ENCODE peak calls at places on chromosomes 11 and 22, in four cellular contexts. One of them, this sample, is unnamed.
A peak's percentile ranks its signal among the peaks of the same experiment; 100 is the strongest.

GRCh38 chr11:44445500-44446340 is 119.7 kb upstream of the CD82 start:
- DNase-seq in mesendoderm: peak; percentile 92
- DNase-seq in A549: no peak
- DNase-seq in HepG2: no peak
- DNase-seq in this sample: peak; percentile 44

GRCh38 chr22:20258584-20259335 is 9.4 kb downstream of the RTN4R start:
- DNase-seq in mesendoderm: no peak
- DNase-seq in A549: no peak
- DNase-seq in HepG2: no peak
- DNase-seq in this sample: no peak

GRCh38 chr11:44562836-44563460 is 2.5 kb upstream of the CD82 start:
- DNase-seq in mesendoderm: no peak
- DNase-seq in A549: no peak
- DNase-seq in HepG2: no peak
- DNase-seq in this sample: no peak

GRCh38 chr11:85769758-85770157 is 41.2 kb downstream of the SYTL2 start:
- DNase-seq in mesendoderm: peak; percentile 60
- DNase-seq in A549: no peak
- DNase-seq in HepG2: no peak
- DNase-seq in this sample: no peak

GRCh38 chr11:114219559-114220349 is 76.4 kb upstream of the NNMT start:
- DNase-seq in mesendoderm: peak; percentile 91
- DNase-seq in A549: no peak
- DNase-seq in HepG2: no peak
- DNase-seq in this sample: no peak

GRCh38 chr11:132035736-132036135 is 665.3 kb downstream of the NTM start:
- DNase-seq in mesendoderm: peak; percentile 72
- DNase-seq in A549: no peak
- DNase-seq in HepG2: no peak
- DNase-seq in this sample: no peak

GRCh38 chr11:13343067-13343466 is 65.5 kb downstream of the BMAL1 start:
- DNase-seq in mesendoderm: no peak
- DNase-seq in A549: no peak
- DNase-seq in HepG2: no peak
- DNase-seq in this sample: no peak

GRCh38 chr11:108916290-108916689 is 251.4 kb downstream of the DDX10 start:
- DNase-seq in mesendoderm: no peak
- DNase-seq in A549: no peak
- DNase-seq in HepG2: no peak
- DNase-seq in this sample: no peak

GRCh38 chr11:65606876-65607613 is 7.0 kb downstream of the MAP3K11 start:
- DNase-seq in mesendoderm: peak; percentile 100
- DNase-seq in A549: peak; percentile 46
- DNase-seq in HepG2: no peak
- DNase-seq in this sample: no peak

GRCh38 chr11:44746894-44747293 is 20.1 kb downstream of the TSPAN18 start:
- DNase-seq in mesendoderm: no peak
- DNase-seq in A549: no peak
- DNase-seq in HepG2: no peak
- DNase-seq in this sample: no peak

GRCh38 chr11:68840661-68841653 is 759 bp downstream of the CPT1A start:
- DNase-seq in mesendoderm: no peak
- DNase-seq in A549: no peak
- DNase-seq in HepG2: no peak
- DNase-seq in this sample: peak; percentile 62

GRCh38 chr22:23269441-23270211 is 89.3 kb downstream of the BCR start:
- DNase-seq in mesendoderm: peak; percentile 54
- DNase-seq in A549: no peak
- DNase-seq in HepG2: no peak
- DNase-seq in this sample: no peak
- H3K4me3 ChIP-seq in mesendoderm: no peak overlapping the region
- H3K4me3 ChIP-seq in A549: no peak overlapping the region
- H3K4me3 ChIP-seq in HepG2: no peak overlapping the region
- H3K4me3 ChIP-seq in this sample: no peak overlapping the region

GRCh38 chr11:128726464-128727139 is 32.7 kb downstream of the FLI1 start:
- DNase-seq in mesendoderm: no peak
- DNase-seq in A549: no peak
- DNase-seq in HepG2: no peak
- DNase-seq in this sample: no peak

GRCh38 chr11:128728767-128729587 is 35.1 kb downstream of the FLI1 start:
- DNase-seq in mesendoderm: no peak
- DNase-seq in A549: no peak
- DNase-seq in HepG2: no peak
- DNase-seq in this sample: no peak

GRCh38 chr11:128727320-128727719 is 33.4 kb downstream of the FLI1 start:
- DNase-seq in mesendoderm: no peak
- DNase-seq in A549: no peak
- DNase-seq in HepG2: no peak
- DNase-seq in this sample: no peak

GRCh38 chr11:128725630-128726461 is 32.0 kb downstream of the FLI1 start:
- DNase-seq in mesendoderm: no peak
- DNase-seq in A549: no peak
- DNase-seq in HepG2: no peak
- DNase-seq in this sample: no peak

DNA sequence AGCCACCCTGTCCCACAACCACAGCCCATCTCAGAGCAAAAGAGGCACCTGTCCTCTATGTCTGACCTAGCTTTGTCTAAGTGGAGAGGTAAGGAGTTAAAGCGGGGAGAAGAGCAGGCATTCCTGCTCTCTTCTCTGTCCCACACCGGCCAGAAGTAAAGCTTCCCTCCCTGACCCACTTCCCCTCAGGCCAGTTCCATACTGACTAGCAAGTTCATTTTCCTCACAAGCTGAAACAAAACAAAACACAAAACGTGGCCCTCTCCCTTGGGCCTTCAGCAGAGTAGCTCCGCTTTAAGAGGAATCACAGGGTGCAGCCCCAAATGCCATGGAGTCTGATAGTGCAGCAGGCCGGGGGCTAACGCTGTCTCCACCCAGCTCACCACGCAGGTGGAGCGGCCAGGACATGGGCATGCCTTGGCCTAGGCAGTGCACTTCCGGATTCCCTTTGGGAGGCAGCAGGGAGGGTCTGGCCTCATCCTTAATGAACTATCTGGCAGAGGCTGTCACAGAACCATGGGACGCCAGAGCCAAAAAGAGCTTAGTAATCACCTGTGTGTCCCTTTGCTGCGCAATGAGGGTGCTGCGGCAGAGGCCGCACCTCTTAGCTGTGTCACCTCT is 34.0 kb downstream of the FLI1 start:
- DNase-seq in mesendoderm: no peak
- DNase-seq in A549: no peak
- DNase-seq in HepG2: no peak
- DNase-seq in this sample: no peak
- H3K4me2 ChIP-seq in mesendoderm: no peak overlapping the region
- H3K4me2 ChIP-seq in A549: no peak overlapping the region
- H3K4me2 ChIP-seq in HepG2: no peak overlapping the region
- H3K4me2 ChIP-seq in this sample: no peak overlapping the region

GRCh38 chr22:38036392-38037062 is 20.7 kb upstream of the PICK1 start:
- DNase-seq in mesendoderm: no peak
- DNase-seq in A549: no peak
- DNase-seq in HepG2: no peak
- DNase-seq in this sample: no peak

GRCh38 chr22:38033522-38034277 is 23.5 kb upstream of the PICK1 start:
- DNase-seq in mesendoderm: no peak
- DNase-seq in A549: no peak
- DNase-seq in HepG2: no peak
- DNase-seq in this sample: no peak

GRCh38 chr22:38034278-38034882 is 22.8 kb upstream of the PICK1 start:
- DNase-seq in mesendoderm: peak; percentile 94
- DNase-seq in A549: peak; percentile 85
- DNase-seq in HepG2: peak; percentile 50
- DNase-seq in this sample: peak; percentile 84

GRCh38 chr22:38035530-38035885 is 21.7 kb upstream of the PICK1 start:
- DNase-seq in mesendoderm: no peak
- DNase-seq in A549: no peak
- DNase-seq in HepG2: no peak
- DNase-seq in this sample: no peak

GRCh38 chr22:38034884-38035529 is 22.2 kb upstream of the PICK1 start:
- DNase-seq in mesendoderm: no peak
- DNase-seq in A549: no peak
- DNase-seq in HepG2: no peak
- DNase-seq in this sample: no peak
- H3K27ac ChIP-seq in mesendoderm: no peak overlapping the region
- H3K27ac ChIP-seq in A549: peak overlapping the region; percentile 96
- H3K27ac ChIP-seq in HepG2: no peak overlapping the region
- H3K27ac ChIP-seq in this sample: no peak overlapping the region

GRCh38 chr11:36380296-36381004 is 84.4 kb downstream of the PRR5L start:
- DNase-seq in mesendoderm: no peak
- DNase-seq in A549: no peak
- DNase-seq in HepG2: no peak
- DNase-seq in this sample: no peak
- H3K4me3 ChIP-seq in mesendoderm: no peak overlapping the region
- H3K4me3 ChIP-seq in A549: no peak overlapping the region
- H3K4me3 ChIP-seq in HepG2: no peak overlapping the region
- H3K4me3 ChIP-seq in this sample: no peak overlapping the region

DNA sequence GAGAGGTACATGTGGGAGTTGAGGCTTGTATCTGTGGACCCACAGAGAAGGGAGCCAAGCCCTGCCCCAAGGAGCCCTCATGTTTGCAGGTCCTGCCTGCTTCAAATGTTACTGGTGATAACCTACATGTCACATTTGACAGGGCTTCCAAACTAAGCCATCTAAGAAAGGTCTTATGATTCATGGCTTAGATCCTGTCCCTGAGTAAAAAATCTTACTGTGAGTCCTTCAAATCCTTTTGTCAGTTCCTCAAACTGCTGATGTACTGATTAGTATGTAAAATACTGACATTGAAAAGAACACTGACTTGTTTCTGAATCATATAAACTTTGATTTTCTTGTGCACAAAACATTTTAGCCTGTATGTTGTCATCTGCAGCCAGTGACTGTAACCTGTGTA is 1.0 kb upstream of the PANX1 start:
- DNase-seq in mesendoderm: no peak
- DNase-seq in A549: no peak
- DNase-seq in HepG2: no peak
- DNase-seq in this sample: no peak
- H3K4me2 ChIP-seq in mesendoderm: peak overlapping the region; percentile 97
- H3K4me2 ChIP-seq in A549: peak overlapping the region; percentile 91
- H3K4me2 ChIP-seq in HepG2: peak overlapping the region; percentile 83
- H3K4me2 ChIP-seq in this sample: peak overlapping the region; percentile 94

GRCh38 chr11:1756791-1757771 is 6.6 kb downstream of the CTSD start:
- DNase-seq in mesendoderm: no peak
- DNase-seq in A549: no peak
- DNase-seq in HepG2: no peak
- DNase-seq in this sample: no peak

GRCh38 chr11:1754376-1755150 is 4.2 kb upstream of the IFITM10 start:
- DNase-seq in mesendoderm: no peak
- DNase-seq in A549: no peak
- DNase-seq in HepG2: no peak
- DNase-seq in this sample: no peak

GRCh38 chr11:1755344-1756023 is 5.1 kb upstream of the IFITM10 start:
- DNase-seq in mesendoderm: no peak
- DNase-seq in A549: no peak
- DNase-seq in HepG2: no peak
- DNase-seq in this sample: no peak

GRCh38 chr11:1757861-1758610 is 5.7 kb downstream of the CTSD start:
- DNase-seq in mesendoderm: no peak
- DNase-seq in A549: no peak
- DNase-seq in HepG2: no peak
- DNase-seq in this sample: no peak

DNA sequence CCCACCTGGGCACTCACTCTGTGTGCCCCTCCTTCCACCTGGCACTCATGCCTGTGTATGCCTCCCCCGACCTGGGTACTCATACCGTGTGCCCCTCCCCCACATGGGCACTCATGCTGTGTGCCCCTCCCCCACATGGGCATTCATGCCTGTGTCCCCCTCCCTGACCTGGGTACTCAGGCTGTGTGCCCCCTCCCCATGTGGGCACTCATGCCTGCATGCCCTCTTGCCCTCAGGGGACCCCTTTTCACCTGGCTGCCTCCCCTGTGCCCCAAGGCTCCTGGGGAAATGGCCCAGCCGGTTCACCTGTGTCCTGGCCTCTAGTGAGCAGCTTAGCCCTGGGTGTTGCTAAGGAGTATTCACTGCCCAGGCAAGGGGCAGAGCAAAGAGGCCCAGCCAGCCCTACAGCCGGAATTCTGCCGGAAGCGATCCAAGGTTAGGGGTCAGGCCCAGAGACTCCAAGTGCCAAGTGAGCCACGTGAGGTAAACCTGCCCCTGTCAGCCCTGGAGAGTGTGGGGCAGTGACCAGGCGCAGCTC is 5.7 kb upstream of the IFITM10 start:
- DNase-seq in mesendoderm: no peak
- DNase-seq in A549: no peak
- DNase-seq in HepG2: no peak
- DNase-seq in this sample: no peak
- H3K27ac ChIP-seq in mesendoderm: no peak overlapping the region
- H3K27ac ChIP-seq in A549: peak overlapping the region; percentile 29
- H3K27ac ChIP-seq in HepG2: no peak overlapping the region
- H3K27ac ChIP-seq in this sample: no peak overlapping the region

This sample was measured in PC-9.